ENCODE peak calls at places on chromosomes 6 and 20, in seven cellular contexts. I, W, Z, H, O, A and Q are unnamed samples.

GRCh38 chr6:137036566-137037300 is 8.0 kb downstream of the IL20RA start:
- DNase-seq in H (no peak), A (no peak), Z (no peak), O (no peak), W (no peak), I (no peak), Q (no peak)

GRCh38 chr6:94736231-94736630 is 841.1 kb upstream of the MANEA start:
- DNase-seq in H (no peak), Z (no peak), I (no peak), A (no peak), W (no peak), O (no peak), Q (no peak)

GRCh38 chr6:123062645-123063044 is 66.6 kb downstream of the CLVS2 start:
- DNase-seq in O (no peak), I (no peak), A (no peak), H (no peak), W (no peak), Z (no peak), Q (no peak)

GRCh38 chr6:38824243-38824894 is 109.3 kb downstream of the DNAH8 start:
- DNase-seq in A (no peak), W (no peak), H (no peak), I (no peak), O (no peak), Z (no peak), Q (no peak)

GRCh38 chr20:19697415-19697814 is 60.6 kb upstream of the RIN2 start:
- DNase-seq in Z (no peak), O (no peak), I (no peak), H (no peak), A (no peak), W (no peak), Q (no peak)

GRCh38 chr20:19026901-19027644 is 185.4 kb upstream of the SLC24A3 start:
- DNase-seq in O (no peak), H (no peak), A (no peak), W (no peak), Z (no peak), I (no peak), Q (no peak)

GRCh38 chr6:31529329-31530150 is 778 bp downstream of the MCCD1 start:
- DNase-seq in O (no peak), A (no peak), I (no peak), Z (peak; percentile 21), W (no peak), H (no peak), Q (no peak)

GRCh38 chr6:85494551-85495337 is 44.9 kb downstream of the NT5E start:
- DNase-seq in W (no peak), H (peak; percentile 66), O (no peak), I (no peak), Z (peak; percentile 28), A (no peak), Q (no peak)

GRCh38 chr6:126016591-126016990 is 30.3 kb downstream of the TRMT11 start:
- DNase-seq in W (no peak), I (no peak), O (no peak), H (no peak), A (no peak), Z (no peak), Q (no peak)

GRCh38 chr20:1588869-1589460 is 30.8 kb downstream of the SIRPB1 start:
- DNase-seq in W (no peak), Z (no peak), A (no peak), H (no peak), O (no peak), I (no peak), Q (no peak)

GRCh38 chr6:105993769-105994521 is 92.2 kb upstream of the PRDM1 start:
- DNase-seq in H (peak; percentile 45), I (no peak), O (no peak), Z (peak; percentile 85), A (no peak), W (peak; percentile 29), Q (no peak)

GRCh38 chr6:144310761-144311160 is 25.6 kb downstream of the UTRN start:
- DNase-seq in H (no peak), O (no peak), W (no peak), A (no peak), I (no peak), Z (no peak), Q (no peak)

GRCh38 chr6:137640086-137640485 is 145.9 kb upstream of the OLIG3 start:
- DNase-seq in W (no peak), O (no peak), Z (no peak), I (no peak), H (no peak), A (no peak), Q (no peak)

GRCh38 chr20:15487682-15488081 is 1085.6 kb downstream of the KIF16B start:
- DNase-seq in A (no peak), O (peak; percentile 69), Z (no peak), W (no peak), I (no peak), H (no peak), Q (no peak)

GRCh38 chr6:28522594-28523557 is 2.8 kb upstream of the GPX5 start:
- DNase-seq in A (no peak), O (no peak), W (no peak), I (no peak), H (no peak), Z (peak; percentile 20), Q (no peak)

GRCh38 chr6:41505084-41506049 is 40.8 kb upstream of the FOXP4 start:
- DNase-seq in Z (no peak), W (peak; percentile 92), A (peak; percentile 56), I (peak; percentile 27), O (no peak), H (peak; percentile 88), Q (peak; percentile 78)

GRCh38 chr6:11043552-11043960 is 549 bp downstream of the ELOVL2 start:
- DNase-seq in A (no peak), H (no peak), W (no peak), Z (peak; percentile 6), O (no peak), I (no peak), Q (peak; percentile 26)

DNA sequence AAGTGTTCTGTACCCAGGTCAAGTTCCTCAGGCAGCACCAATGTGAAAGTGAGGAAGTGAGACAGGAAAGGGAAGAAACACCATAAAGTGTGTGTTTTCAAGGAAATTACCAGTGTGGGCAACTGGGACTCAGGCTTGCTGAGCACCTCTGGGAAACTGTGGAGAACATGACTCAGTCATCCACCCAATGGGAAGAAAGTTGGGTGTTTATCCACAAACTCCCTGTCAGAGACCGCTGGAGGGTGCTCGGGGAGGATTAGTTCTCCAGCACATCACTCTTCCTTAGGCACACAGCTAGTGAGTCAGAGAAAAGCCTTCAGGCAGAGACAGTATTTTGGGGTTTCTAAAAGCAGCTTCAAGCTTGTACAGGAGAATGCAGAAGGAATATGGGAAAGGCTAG is 93.6 kb downstream of the PCSK2 start:
- DNase-seq in W (no peak), O (no peak), H (no peak), A (no peak), Z (no peak), I (no peak), Q (no peak)
- TF ChIP-seq CTCF in W (no peak), O (no peak), H (no peak), A (no peak), Z (no peak), I (no peak), Q (no peak)

GRCh38 chr6:97882755-97883154 is 599.7 kb upstream of the MMS22L start:
- DNase-seq in O (no peak), I (no peak), W (no peak), Z (no peak), H (no peak), A (no peak), Q (no peak)

GRCh38 chr6:97885844-97886243 is 602.8 kb upstream of the MMS22L start:
- DNase-seq in H (no peak), O (no peak), I (no peak), W (no peak), Z (no peak), A (no peak), Q (no peak)

DNA sequence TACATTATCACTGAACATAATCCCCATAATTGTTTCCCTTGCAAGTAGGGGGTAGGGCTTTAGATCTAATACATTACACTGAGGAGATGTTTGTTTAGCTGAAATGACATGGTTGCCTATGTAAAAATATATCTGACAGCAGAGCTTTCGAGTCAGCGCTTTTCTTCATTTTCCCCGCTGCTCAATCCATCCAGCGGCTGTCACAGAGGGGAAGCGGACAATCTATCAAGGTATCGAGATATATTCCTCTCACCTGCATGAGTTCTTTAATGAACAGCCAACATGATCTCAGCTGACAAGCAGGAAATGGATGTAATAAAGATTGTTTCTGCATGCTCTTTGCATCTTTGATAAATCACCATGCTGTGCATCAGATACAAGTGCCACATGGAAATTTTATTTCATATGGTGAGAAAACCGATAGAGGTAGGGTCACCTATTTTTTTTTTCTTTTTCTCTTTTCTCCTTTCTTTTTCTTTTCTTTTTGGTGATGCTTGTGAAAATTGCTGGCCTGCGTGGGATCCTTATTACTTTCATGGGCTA is 602.3 kb upstream of the MMS22L start:
- DNase-seq in O (no peak), Z (no peak), H (no peak), W (no peak), A (no peak), I (no peak), Q (no peak)
- TF ChIP-seq CTCF in O (no peak), Z (no peak), H (no peak), W (no peak), A (no peak), I (no peak), Q (no peak)

DNA sequence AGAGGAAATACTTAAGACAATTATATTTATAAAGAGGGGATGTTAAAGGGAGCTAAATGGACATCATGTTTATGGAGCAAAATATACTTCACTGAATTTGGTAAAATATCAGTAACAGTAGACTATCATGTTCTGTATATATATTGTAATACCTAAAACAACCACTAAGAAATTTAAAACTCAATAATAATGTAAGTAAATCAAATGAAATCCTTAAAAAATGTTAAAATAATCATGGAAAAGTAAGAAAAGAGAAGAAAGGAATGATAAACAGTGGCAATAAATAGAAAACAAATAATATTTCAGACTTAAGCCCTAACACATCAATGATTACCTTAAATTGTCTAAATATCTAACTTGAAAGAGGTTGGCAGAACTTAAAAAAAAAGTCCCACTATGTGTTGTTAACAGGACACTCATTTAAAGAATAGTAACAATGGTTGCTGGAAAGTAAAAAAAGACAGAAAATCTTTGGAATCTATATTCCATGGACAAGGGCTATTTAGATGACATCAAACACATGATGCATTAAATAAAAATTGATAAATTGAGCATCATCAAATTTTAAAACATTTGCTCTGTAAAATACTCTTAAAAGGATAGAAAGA is 842.2 kb upstream of the MAP3K7 start:
- DNase-seq in W (no peak), O (no peak), A (no peak), Z (no peak), H (no peak), I (no peak), Q (no peak)
- TF ChIP-seq CTCF in W (no peak), O (no peak), A (no peak), Z (no peak), H (no peak), I (peak; percentile 60), Q (no peak)

DNA sequence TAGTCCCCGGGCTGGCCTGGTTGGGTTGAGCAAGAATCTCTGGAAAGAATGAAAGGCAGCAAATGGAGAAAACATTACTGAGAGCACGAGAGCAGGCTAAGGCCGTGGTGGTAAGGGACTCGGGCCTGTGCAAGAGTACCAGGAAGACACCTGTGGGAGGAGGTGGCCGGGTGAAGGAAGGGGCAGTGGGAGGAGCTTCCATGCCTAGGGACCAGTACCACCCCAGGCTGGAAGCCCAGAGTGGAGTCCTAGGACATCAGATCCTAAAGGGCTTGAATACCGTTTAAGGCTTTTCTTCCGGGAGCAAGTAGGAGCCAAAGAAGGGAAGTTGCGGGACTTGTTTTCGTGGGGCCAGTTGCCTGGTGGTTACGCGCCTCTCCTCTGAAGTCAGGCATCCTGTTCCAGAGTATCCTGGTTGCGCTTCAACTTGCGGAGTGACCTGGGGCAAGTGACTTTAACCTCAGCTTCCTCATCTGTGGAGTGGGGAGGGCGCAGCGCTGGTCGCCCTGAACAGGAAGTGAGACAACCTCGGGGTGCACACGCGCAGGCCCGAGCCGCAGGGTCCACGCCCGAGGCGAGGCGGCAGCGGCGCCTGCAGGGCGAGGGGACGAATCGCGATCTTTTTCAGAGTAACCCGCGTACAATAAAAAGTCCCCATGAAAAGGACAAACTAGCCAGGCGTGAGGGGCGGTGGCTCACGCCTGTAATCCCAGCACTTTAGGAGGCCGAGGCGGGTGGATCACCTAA is 1.1 kb upstream of the TPD52L2 start:
- DNase-seq in A (peak; percentile 72), Z (peak; percentile 99), I (peak; percentile 63), O (peak; percentile 90), H (peak; percentile 78), W (peak; percentile 85), Q (peak; percentile 92)
- TF ChIP-seq CTCF in A (peak; percentile 89), Z (peak; percentile 62), I (no peak), O (peak; percentile 59), H (peak; percentile 89), W (peak; percentile 63), Q (peak; percentile 94)